ENCODE peak calls at places on chromosomes 5 and 9, in five cellular contexts. One of them, this sample, is unnamed.

GRCh38 chr5:91136271-91136670 is 246.8 kb downstream of the ARRDC3 start:
- DNase-seq in sigmoid colon: no peak
- DNase-seq in activated CD8-positive, alpha-beta memory T cell treated with anti-CD3 and anti-CD28 coated beads for 1 hour: no peak
- DNase-seq in MM.1S: no peak
- DNase-seq in heart left ventricle: no peak
- DNase-seq in this sample: no peak

GRCh38 chr9:121075251-121076036 is 689 bp downstream of the CNTRL start:
- DNase-seq in sigmoid colon: no peak
- DNase-seq in activated CD8-positive, alpha-beta memory T cell treated with anti-CD3 and anti-CD28 coated beads for 1 hour: no peak
- DNase-seq in MM.1S: peak; percentile 62
- DNase-seq in heart left ventricle: no peak
- DNase-seq in this sample: no peak

GRCh38 chr5:79974896-79975295 is 16.2 kb downstream of the MTX3 start:
- DNase-seq in sigmoid colon: no peak
- DNase-seq in activated CD8-positive, alpha-beta memory T cell treated with anti-CD3 and anti-CD28 coated beads for 1 hour: no peak
- DNase-seq in MM.1S: no peak
- DNase-seq in heart left ventricle: no peak
- DNase-seq in this sample: no peak

GRCh38 chr5:178895615-178896571 is at the start of gene ZFP2:
- DNase-seq in sigmoid colon: peak; percentile 72
- DNase-seq in activated CD8-positive, alpha-beta memory T cell treated with anti-CD3 and anti-CD28 coated beads for 1 hour: no peak
- DNase-seq in MM.1S: no peak
- DNase-seq in heart left ventricle: peak; percentile 66
- DNase-seq in this sample: peak; percentile 19

GRCh38 chr5:158911693-158912363 is 187.9 kb downstream of the EBF1 start:
- DNase-seq in sigmoid colon: no peak
- DNase-seq in activated CD8-positive, alpha-beta memory T cell treated with anti-CD3 and anti-CD28 coated beads for 1 hour: no peak
- DNase-seq in MM.1S: no peak
- DNase-seq in heart left ventricle: no peak
- DNase-seq in this sample: no peak

GRCh38 chr5:84729326-84729725 is 344.6 kb upstream of the EDIL3 start:
- DNase-seq in sigmoid colon: no peak
- DNase-seq in activated CD8-positive, alpha-beta memory T cell treated with anti-CD3 and anti-CD28 coated beads for 1 hour: no peak
- DNase-seq in MM.1S: no peak
- DNase-seq in heart left ventricle: no peak
- DNase-seq in this sample: no peak

GRCh38 chr5:37448941-37449340 is 69.8 kb downstream of the WDR70 start:
- DNase-seq in sigmoid colon: no peak
- DNase-seq in activated CD8-positive, alpha-beta memory T cell treated with anti-CD3 and anti-CD28 coated beads for 1 hour: no peak
- DNase-seq in MM.1S: no peak
- DNase-seq in heart left ventricle: no peak
- DNase-seq in this sample: no peak

GRCh38 chr5:119386945-119387344 is 31.1 kb downstream of the TNFAIP8 start:
- DNase-seq in sigmoid colon: no peak
- DNase-seq in activated CD8-positive, alpha-beta memory T cell treated with anti-CD3 and anti-CD28 coated beads for 1 hour: no peak
- DNase-seq in MM.1S: no peak
- DNase-seq in heart left ventricle: peak; percentile 54
- DNase-seq in this sample: peak; percentile 35

GRCh38 chr9:89808801-89809200 is 204.0 kb downstream of the GADD45G start:
- DNase-seq in sigmoid colon: no peak
- DNase-seq in activated CD8-positive, alpha-beta memory T cell treated with anti-CD3 and anti-CD28 coated beads for 1 hour: no peak
- DNase-seq in MM.1S: no peak
- DNase-seq in heart left ventricle: no peak
- DNase-seq in this sample: no peak

GRCh38 chr5:82599030-82599429 is 320.9 kb upstream of the RPS23 start:
- DNase-seq in sigmoid colon: no peak
- DNase-seq in activated CD8-positive, alpha-beta memory T cell treated with anti-CD3 and anti-CD28 coated beads for 1 hour: no peak
- DNase-seq in MM.1S: no peak
- DNase-seq in heart left ventricle: no peak
- DNase-seq in this sample: no peak

This sample was measured in HepG2.